ENCODE peak calls at places on chromosome 3, in eight cellular contexts. S, U, Y, K, N, L, X and P are unnamed samples.
A peak's percentile ranks its signal among the peaks of the same experiment; 100 is the strongest.

GRCh38 chr3:37545479-37545878 is 316.2 kb upstream of the CTDSPL start:
- DNase-seq in S (no peak), K (peak; percentile 46), N (no peak), L (no peak), Y (peak; percentile 47), U (no peak), X (no peak), P (no peak)

GRCh38 chr3:173411288-173412064 is 13.9 kb downstream of the NLGN1 start:
- DNase-seq in S (no peak), U (peak; percentile 25), X (no peak), N (no peak), K (no peak), L (no peak), Y (peak; percentile 37), P (no peak)

GRCh38 chr3:131349946-131350347 is 31.6 kb upstream of the NUDT16 start:
- DNase-seq in X (peak; percentile 35), S (peak; percentile 24), N (no peak), U (no peak), K (peak; percentile 44), L (no peak), Y (peak; percentile 54), P (no peak)

GRCh38 chr3:127448161-127448561 is 142.4 kb downstream of the TPRA1 start:
- DNase-seq in K (no peak), X (no peak), U (no peak), S (no peak), Y (peak; percentile 52), L (no peak), N (no peak), P (no peak)

GRCh38 chr3:117080899-117081298 is 371.3 kb downstream of the TUSC7 start:
- DNase-seq in S (no peak), Y (no peak), U (no peak), X (no peak), K (no peak), N (no peak), L (no peak), P (no peak)

GRCh38 chr3:156892701-156893100 is 66.5 kb downstream of the LEKR1 start:
- DNase-seq in X (no peak), N (no peak), S (no peak), U (no peak), Y (no peak), K (no peak), L (no peak), P (no peak)

GRCh38 chr3:117842086-117842485 is 1132.5 kb downstream of the TUSC7 start:
- DNase-seq in L (no peak), K (no peak), X (no peak), U (no peak), N (no peak), S (no peak), Y (no peak), P (no peak)

GRCh38 chr3:34203386-34203785 is 405.0 kb downstream of the PDCD6IP start:
- DNase-seq in K (no peak), N (no peak), Y (no peak), S (no peak), L (no peak), U (no peak), X (no peak), P (no peak)

GRCh38 chr3:188974856-188975611 is 196.7 kb upstream of the TPRG1 start:
- DNase-seq in K (no peak), Y (no peak), L (peak; percentile 75), N (no peak), S (no peak), X (no peak), U (no peak), P (no peak)

GRCh38 chr3:122356402-122356801 is 26.6 kb downstream of the MIX23 start:
- DNase-seq in Y (peak; percentile 39), S (no peak), N (no peak), X (no peak), K (no peak), L (no peak), U (no peak), P (no peak)

GRCh38 chr3:24343084-24343783 is 151.4 kb downstream of the THRB start:
- DNase-seq in L (no peak), N (no peak), X (no peak), U (no peak), S (no peak), Y (no peak), K (no peak), P (no peak)

GRCh38 chr3:38404286-38404685 is 49.4 kb upstream of the ACVR2B start:
- DNase-seq in Y (no peak), N (no peak), U (no peak), L (no peak), S (no peak), K (peak; percentile 50), X (peak; percentile 51), P (no peak)

GRCh38 chr3:94036909-94037507 is 8.6 kb upstream of the STX19 start:
- DNase-seq in S (peak; percentile 4), Y (peak; percentile 46), K (no peak), L (peak; percentile 5), N (no peak), X (no peak), U (no peak), P (no peak)

GRCh38 chr3:107757140-107757539 is 234.4 kb downstream of the BBX start:
- DNase-seq in K (no peak), U (no peak), S (no peak), L (no peak), Y (peak; percentile 47), X (no peak), N (no peak), P (no peak)

GRCh38 chr3:107756649-107757048 is 233.9 kb downstream of the BBX start:
- DNase-seq in U (no peak), S (peak; percentile 15), X (no peak), L (no peak), K (no peak), Y (no peak), N (no peak), P (no peak)

GRCh38 chr3:107753988-107754387 is 231.2 kb downstream of the BBX start:
- DNase-seq in X (no peak), Y (no peak), L (no peak), K (no peak), S (no peak), U (no peak), N (no peak), P (no peak)

GRCh38 chr3:107752202-107752990 is 229.6 kb downstream of the BBX start:
- DNase-seq in Y (no peak), S (no peak), N (no peak), U (no peak), X (no peak), L (no peak), K (no peak), P (no peak)

DNA sequence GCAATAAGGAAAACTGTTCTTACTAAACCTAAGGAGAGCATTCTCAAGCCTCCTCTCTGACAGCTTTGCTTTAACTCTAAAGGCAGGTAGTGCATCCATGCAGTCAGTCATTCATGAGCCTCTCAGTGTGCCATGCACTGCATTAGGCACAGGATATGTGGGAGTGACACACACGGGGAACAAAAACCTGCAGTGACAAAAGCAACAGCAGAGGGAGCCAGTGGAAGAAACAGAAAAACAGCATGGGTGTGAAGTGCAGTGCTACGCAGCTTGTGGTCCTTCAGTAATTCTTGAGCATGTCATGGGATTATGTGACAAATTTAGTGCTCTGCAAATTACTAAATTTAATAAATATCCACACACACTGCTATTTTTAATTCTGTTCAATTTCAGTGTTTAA is 230.7 kb downstream of the BBX start:
- DNase-seq in N (no peak), S (no peak), L (no peak), Y (peak; percentile 24), X (no peak), U (peak; percentile 32), K (no peak), P (peak; percentile 49)
- TF ChIP-seq CTCF in N (peak; percentile 45), S (peak; percentile 55), L (peak; percentile 49), Y (peak; percentile 65), X (peak; percentile 56), U (peak; percentile 38), K (peak; percentile 44), P (peak; percentile 68)

DNA sequence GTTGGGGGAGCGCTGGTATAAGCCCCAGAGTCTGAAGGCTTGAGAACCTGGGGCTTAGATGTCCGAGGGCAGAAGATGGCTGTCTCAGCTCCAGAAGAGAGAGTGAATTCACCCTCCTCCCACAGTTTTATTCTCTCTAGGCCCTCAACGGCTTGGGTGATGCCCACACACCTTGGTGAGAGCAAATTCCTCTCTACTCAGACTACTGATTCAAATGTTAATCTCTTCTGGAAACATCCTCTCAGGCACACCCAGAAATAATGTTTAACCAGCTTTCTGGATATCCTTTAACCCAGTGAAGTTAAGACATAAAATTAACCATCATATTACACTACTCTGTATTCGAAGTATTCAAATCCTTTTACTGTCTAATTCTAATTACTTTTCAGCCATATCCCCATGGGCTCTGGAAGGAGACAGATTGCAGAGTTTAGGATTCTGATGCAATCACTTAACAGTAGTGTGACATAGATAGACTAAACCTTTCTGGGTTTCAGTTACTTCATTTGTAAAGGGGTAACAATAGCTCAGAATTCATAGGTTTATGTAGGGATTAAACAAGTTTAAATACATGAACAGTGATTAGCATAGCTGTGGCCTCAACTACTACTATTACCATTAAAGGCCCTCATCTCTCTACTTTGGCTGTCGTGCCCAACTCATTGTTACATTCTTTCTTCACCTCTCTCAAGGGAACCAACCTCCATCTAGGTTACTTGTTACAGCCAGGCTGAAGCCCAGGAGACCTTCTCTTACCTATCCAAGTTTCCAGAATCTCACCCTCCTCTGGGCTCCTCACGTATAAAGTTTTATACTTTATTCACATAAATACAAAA is 25.7 kb upstream of the ANO10 start:
- DNase-seq in Y (no peak), U (no peak), K (no peak), S (no peak), N (no peak), L (no peak), X (no peak), P (no peak)
- H3K27me3 ChIP-seq in Y (no peaks in the 10 kb centered on the region), U (no peaks in the 10 kb centered on the region), K (no peaks in the 10 kb centered on the region), S (no peaks in the 10 kb centered on the region), N (no peaks in the 10 kb centered on the region), L (no peaks in the 10 kb centered on the region), X (no peaks in the 10 kb centered on the region), P (no peaks in the 10 kb centered on the region)

GRCh38 chr3:52132930-52133329 is 21.3 kb downstream of the POC1A start:
- DNase-seq in N (no peak), S (no peak), Y (no peak), L (no peak), U (no peak), X (no peak), K (no peak), P (no peak)
- TF ChIP-seq CTCF in N (no peak), S (no peak), Y (no peak), L (no peak), U (no peak), X (no peak), K (no peak), P (no peak)

DNA sequence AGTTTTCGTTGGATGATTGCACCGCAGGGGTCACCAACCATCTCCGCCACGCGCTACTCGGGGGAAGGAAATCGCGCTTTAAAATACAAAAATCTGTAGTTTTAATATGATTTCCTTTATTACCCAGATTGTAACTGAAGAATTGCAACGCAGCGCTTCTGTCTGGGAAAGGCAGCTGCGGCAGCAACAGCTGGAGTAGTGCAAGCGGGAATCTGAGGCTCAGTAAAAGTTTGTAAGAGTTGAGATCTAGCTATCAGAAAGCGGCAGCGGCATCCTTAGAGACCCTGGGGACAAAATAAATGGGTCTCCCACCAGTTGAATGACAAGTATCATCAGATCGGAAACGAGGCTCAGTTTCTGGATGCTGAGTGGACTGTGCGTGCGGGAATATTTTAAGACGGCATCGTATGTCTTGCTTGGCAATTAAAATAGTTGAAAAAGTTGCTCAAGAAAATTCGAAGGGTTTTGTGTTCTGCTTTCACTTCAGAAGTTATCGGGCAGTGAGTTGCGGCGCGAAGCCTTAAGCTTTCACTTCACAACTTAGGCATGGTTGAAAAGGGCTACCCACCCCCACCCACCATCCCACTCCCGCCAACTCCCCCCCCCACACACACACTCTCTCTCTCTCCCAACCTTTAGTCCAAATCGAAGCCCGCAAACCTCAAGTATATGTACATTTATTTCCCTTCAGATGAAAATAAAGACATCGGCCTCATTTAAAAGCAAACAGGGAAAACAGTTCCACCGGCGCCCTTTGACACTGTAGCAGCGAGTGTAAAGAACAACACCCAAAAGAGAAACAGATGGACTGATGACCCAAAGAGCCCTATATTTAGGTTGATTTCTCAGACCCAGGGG is 2.6 kb downstream of the MECOM start:
- DNase-seq in L (no peak), S (no peak), Y (peak; percentile 29), U (no peak), K (peak; percentile 30), N (no peak), X (no peak), P (no peak)
- H3K27me3 ChIP-seq in L (peaks cover 75% of the 10 kb centered on the region), S (peaks cover 43% of the 10 kb centered on the region), Y (peaks cover 80% of the 10 kb centered on the region), U (peaks cover 99% of the 10 kb centered on the region), K (peaks cover 16% of the 10 kb centered on the region), N (peaks cover 18% of the 10 kb centered on the region), X (peaks cover 87% of the 10 kb centered on the region), P (peaks cover 73% of the 10 kb centered on the region)